ENCODE peak calls at places on chromosomes 11 and 22, in four cellular contexts. One of them, this sample, is unnamed.

GRCh38 chr11:10122337-10123197 is 171.5 kb downstream of the SBF2 start:
- DNase-seq in ELR: peak
- DNase-seq in HuH-7: no peak
- DNase-seq in stimulated activated CD8-positive, alpha-beta memory T cell treated with anti-CD3 and anti-CD28 coated beads, Interleukin-2, amount 100 ng/mL, for 48 hours: no peak
- DNase-seq in this sample: peak

GRCh38 chr11:26106713-26107112 is 225.2 kb upstream of the ANO3 start:
- DNase-seq in ELR: no peak
- DNase-seq in stimulated activated CD8-positive, alpha-beta memory T cell treated with anti-CD3 and anti-CD28 coated beads, Interleukin-2, amount 100 ng/mL, for 48 hours: no peak
- DNase-seq in HuH-7: no peak
- DNase-seq in this sample: no peak

GRCh38 chr11:7538023-7538422 is 24.2 kb downstream of the PPFIBP2 start:
- DNase-seq in ELR: no peak
- DNase-seq in HuH-7: no peak
- DNase-seq in stimulated activated CD8-positive, alpha-beta memory T cell treated with anti-CD3 and anti-CD28 coated beads, Interleukin-2, amount 100 ng/mL, for 48 hours: no peak
- DNase-seq in this sample: no peak

GRCh38 chr11:118437046-118437735 is 899 bp downstream of the KMT2A start:
- DNase-seq in HuH-7: peak
- DNase-seq in ELR: peak
- DNase-seq in stimulated activated CD8-positive, alpha-beta memory T cell treated with anti-CD3 and anti-CD28 coated beads, Interleukin-2, amount 100 ng/mL, for 48 hours: peak
- DNase-seq in this sample: peak

GRCh38 chr11:12134239-12134590 is 23.8 kb downstream of the MICAL2 start:
- DNase-seq in HuH-7: no peak
- DNase-seq in stimulated activated CD8-positive, alpha-beta memory T cell treated with anti-CD3 and anti-CD28 coated beads, Interleukin-2, amount 100 ng/mL, for 48 hours: no peak
- DNase-seq in ELR: no peak
- DNase-seq in this sample: no peak

GRCh38 chr22:38490915-38491314 is 15.2 kb downstream of the DDX17 start:
- DNase-seq in ELR: no peak
- DNase-seq in HuH-7: no peak
- DNase-seq in stimulated activated CD8-positive, alpha-beta memory T cell treated with anti-CD3 and anti-CD28 coated beads, Interleukin-2, amount 100 ng/mL, for 48 hours: no peak
- DNase-seq in this sample: no peak

GRCh38 chr11:134543144-134544044 is 131.4 kb upstream of the B3GAT1 start:
- DNase-seq in stimulated activated CD8-positive, alpha-beta memory T cell treated with anti-CD3 and anti-CD28 coated beads, Interleukin-2, amount 100 ng/mL, for 48 hours: no peak
- DNase-seq in ELR: no peak
- DNase-seq in HuH-7: no peak
- DNase-seq in this sample: no peak

GRCh38 chr22:37896181-37896592 is 9.9 kb upstream of the MICALL1 start:
- DNase-seq in ELR: peak
- DNase-seq in stimulated activated CD8-positive, alpha-beta memory T cell treated with anti-CD3 and anti-CD28 coated beads, Interleukin-2, amount 100 ng/mL, for 48 hours: no peak
- DNase-seq in HuH-7: peak
- DNase-seq in this sample: peak

GRCh38 chr11:123450593-123450992 is 20.5 kb downstream of the GRAMD1B start:
- DNase-seq in ELR: no peak
- DNase-seq in stimulated activated CD8-positive, alpha-beta memory T cell treated with anti-CD3 and anti-CD28 coated beads, Interleukin-2, amount 100 ng/mL, for 48 hours: no peak
- DNase-seq in HuH-7: no peak
- DNase-seq in this sample: no peak

GRCh38 chr11:46075928-46076327 is 45.3 kb downstream of the PHF21A start:
- DNase-seq in stimulated activated CD8-positive, alpha-beta memory T cell treated with anti-CD3 and anti-CD28 coated beads, Interleukin-2, amount 100 ng/mL, for 48 hours: no peak
- DNase-seq in ELR: peak
- DNase-seq in HuH-7: no peak
- DNase-seq in this sample: peak

GRCh38 chr22:36536717-36537116 is 7.8 kb upstream of the EIF3D start:
- DNase-seq in stimulated activated CD8-positive, alpha-beta memory T cell treated with anti-CD3 and anti-CD28 coated beads, Interleukin-2, amount 100 ng/mL, for 48 hours: no peak
- DNase-seq in ELR: no peak
- DNase-seq in HuH-7: no peak
- DNase-seq in this sample: no peak

GRCh38 chr22:24935771-24936483 is 10.6 kb downstream of the LHFPL7 start:
- DNase-seq in HuH-7: no peak
- DNase-seq in ELR: no peak
- DNase-seq in stimulated activated CD8-positive, alpha-beta memory T cell treated with anti-CD3 and anti-CD28 coated beads, Interleukin-2, amount 100 ng/mL, for 48 hours: no peak
- DNase-seq in this sample: no peak

GRCh38 chr11:102812188-102812587 is 14.2 kb upstream of the MMP1 start:
- DNase-seq in stimulated activated CD8-positive, alpha-beta memory T cell treated with anti-CD3 and anti-CD28 coated beads, Interleukin-2, amount 100 ng/mL, for 48 hours: no peak
- DNase-seq in HuH-7: no peak
- DNase-seq in ELR: no peak
- DNase-seq in this sample: peak

GRCh38 chr11:77361184-77361583 is 59.7 kb upstream of the GDPD4 start:
- DNase-seq in HuH-7: peak
- DNase-seq in stimulated activated CD8-positive, alpha-beta memory T cell treated with anti-CD3 and anti-CD28 coated beads, Interleukin-2, amount 100 ng/mL, for 48 hours: no peak
- DNase-seq in ELR: peak
- DNase-seq in this sample: peak

GRCh38 chr11:129222158-129222557 is 30.0 kb upstream of the ARHGAP32 start:
- DNase-seq in ELR: no peak
- DNase-seq in HuH-7: no peak
- DNase-seq in stimulated activated CD8-positive, alpha-beta memory T cell treated with anti-CD3 and anti-CD28 coated beads, Interleukin-2, amount 100 ng/mL, for 48 hours: no peak
- DNase-seq in this sample: peak

GRCh38 chr22:22552630-22553029 is 6.4 kb downstream of the PRAME start:
- DNase-seq in ELR: no peak
- DNase-seq in HuH-7: no peak
- DNase-seq in stimulated activated CD8-positive, alpha-beta memory T cell treated with anti-CD3 and anti-CD28 coated beads, Interleukin-2, amount 100 ng/mL, for 48 hours: no peak
- DNase-seq in this sample: no peak

GRCh38 chr11:44659641-44660040 is 67.1 kb upstream of the TSPAN18 start:
- DNase-seq in stimulated activated CD8-positive, alpha-beta memory T cell treated with anti-CD3 and anti-CD28 coated beads, Interleukin-2, amount 100 ng/mL, for 48 hours: no peak
- DNase-seq in HuH-7: no peak
- DNase-seq in ELR: no peak
- DNase-seq in this sample: no peak

GRCh38 chr11:112756166-112756565 is 205.1 kb upstream of the NCAM1 start:
- DNase-seq in stimulated activated CD8-positive, alpha-beta memory T cell treated with anti-CD3 and anti-CD28 coated beads, Interleukin-2, amount 100 ng/mL, for 48 hours: no peak
- DNase-seq in ELR: no peak
- DNase-seq in HuH-7: no peak
- DNase-seq in this sample: no peak

GRCh38 chr22:37561209-37562048 is 1.1 kb downstream of the CDC42EP1 start:
- DNase-seq in stimulated activated CD8-positive, alpha-beta memory T cell treated with anti-CD3 and anti-CD28 coated beads, Interleukin-2, amount 100 ng/mL, for 48 hours: peak
- DNase-seq in HuH-7: peak
- DNase-seq in ELR: peak
- DNase-seq in this sample: peak

GRCh38 chr22:42964994-42965699 is 49.8 kb downstream of the PACSIN2 start:
- DNase-seq in HuH-7: no peak
- DNase-seq in ELR: no peak
- DNase-seq in stimulated activated CD8-positive, alpha-beta memory T cell treated with anti-CD3 and anti-CD28 coated beads, Interleukin-2, amount 100 ng/mL, for 48 hours: no peak
- DNase-seq in this sample: peak

GRCh38 chr11:30911247-30911646 is 325.1 kb upstream of the MPPED2 start:
- DNase-seq in ELR: no peak
- DNase-seq in HuH-7: no peak
- DNase-seq in stimulated activated CD8-positive, alpha-beta memory T cell treated with anti-CD3 and anti-CD28 coated beads, Interleukin-2, amount 100 ng/mL, for 48 hours: no peak
- DNase-seq in this sample: peak

GRCh38 chr11:66020618-66021357 is 5.5 kb downstream of the CATSPER1 start:
- DNase-seq in ELR: peak
- DNase-seq in HuH-7: no peak
- DNase-seq in stimulated activated CD8-positive, alpha-beta memory T cell treated with anti-CD3 and anti-CD28 coated beads, Interleukin-2, amount 100 ng/mL, for 48 hours: peak
- DNase-seq in this sample: peak

GRCh38 chr11:31419669-31420068 is 50.0 kb downstream of the DNAJC24 start:
- DNase-seq in HuH-7: no peak
- DNase-seq in stimulated activated CD8-positive, alpha-beta memory T cell treated with anti-CD3 and anti-CD28 coated beads, Interleukin-2, amount 100 ng/mL, for 48 hours: no peak
- DNase-seq in ELR: no peak
- DNase-seq in this sample: no peak

GRCh38 chr11:77065878-77066228 is 918 bp upstream of the CAPN5 start:
- DNase-seq in ELR: no peak
- DNase-seq in stimulated activated CD8-positive, alpha-beta memory T cell treated with anti-CD3 and anti-CD28 coated beads, Interleukin-2, amount 100 ng/mL, for 48 hours: no peak
- DNase-seq in HuH-7: no peak
- DNase-seq in this sample: peak

GRCh38 chr11:201936-202335 is 5.3 kb downstream of the BET1L start:
- DNase-seq in HuH-7: no peak
- DNase-seq in stimulated activated CD8-positive, alpha-beta memory T cell treated with anti-CD3 and anti-CD28 coated beads, Interleukin-2, amount 100 ng/mL, for 48 hours: no peak
- DNase-seq in ELR: no peak
- DNase-seq in this sample: no peak

GRCh38 chr22:46549565-46549840 is 12.1 kb upstream of the CELSR1 start:
- DNase-seq in stimulated activated CD8-positive, alpha-beta memory T cell treated with anti-CD3 and anti-CD28 coated beads, Interleukin-2, amount 100 ng/mL, for 48 hours: no peak
- DNase-seq in ELR: no peak
- DNase-seq in HuH-7: no peak
- DNase-seq in this sample: no peak

GRCh38 chr11:62245271-62245753 is 3.3 kb downstream of the SCGB1D2 start:
- DNase-seq in ELR: peak
- DNase-seq in HuH-7: peak
- DNase-seq in stimulated activated CD8-positive, alpha-beta memory T cell treated with anti-CD3 and anti-CD28 coated beads, Interleukin-2, amount 100 ng/mL, for 48 hours: no peak
- DNase-seq in this sample: peak

GRCh38 chr11:49302360-49302759 is 94.0 kb upstream of the FOLH1 start:
- DNase-seq in stimulated activated CD8-positive, alpha-beta memory T cell treated with anti-CD3 and anti-CD28 coated beads, Interleukin-2, amount 100 ng/mL, for 48 hours: no peak
- DNase-seq in ELR: no peak
- DNase-seq in HuH-7: no peak
- DNase-seq in this sample: no peak

GRCh38 chr11:34750692-34751405 is 130.0 kb downstream of the EHF start:
- DNase-seq in ELR: no peak
- DNase-seq in stimulated activated CD8-positive, alpha-beta memory T cell treated with anti-CD3 and anti-CD28 coated beads, Interleukin-2, amount 100 ng/mL, for 48 hours: no peak
- DNase-seq in HuH-7: no peak
- DNase-seq in this sample: no peak

GRCh38 chr11:86815726-86816125 is 15.4 kb downstream of the PRSS23 start:
- DNase-seq in ELR: no peak
- DNase-seq in HuH-7: no peak
- DNase-seq in stimulated activated CD8-positive, alpha-beta memory T cell treated with anti-CD3 and anti-CD28 coated beads, Interleukin-2, amount 100 ng/mL, for 48 hours: no peak
- DNase-seq in this sample: peak

GRCh38 chr11:93646399-93646798 is 15.1 kb upstream of the CEP295 start:
- DNase-seq in HuH-7: no peak
- DNase-seq in stimulated activated CD8-positive, alpha-beta memory T cell treated with anti-CD3 and anti-CD28 coated beads, Interleukin-2, amount 100 ng/mL, for 48 hours: no peak
- DNase-seq in ELR: no peak
- DNase-seq in this sample: no peak

GRCh38 chr22:46736705-46737104 is 1.3 kb downstream of the CERK start:
- DNase-seq in HuH-7: no peak
- DNase-seq in stimulated activated CD8-positive, alpha-beta memory T cell treated with anti-CD3 and anti-CD28 coated beads, Interleukin-2, amount 100 ng/mL, for 48 hours: no peak
- DNase-seq in ELR: no peak
- DNase-seq in this sample: no peak

GRCh38 chr11:57779275-57779674 is 17.7 kb downstream of the CTNND1 start:
- DNase-seq in ELR: peak
- DNase-seq in HuH-7: no peak
- DNase-seq in stimulated activated CD8-positive, alpha-beta memory T cell treated with anti-CD3 and anti-CD28 coated beads, Interleukin-2, amount 100 ng/mL, for 48 hours: no peak
- DNase-seq in this sample: peak

GRCh38 chr22:46815896-46816721 is 53.7 kb downstream of the TBC1D22A start:
- DNase-seq in HuH-7: no peak
- DNase-seq in ELR: peak
- DNase-seq in stimulated activated CD8-positive, alpha-beta memory T cell treated with anti-CD3 and anti-CD28 coated beads, Interleukin-2, amount 100 ng/mL, for 48 hours: no peak
- DNase-seq in this sample: no peak

GRCh38 chr22:20952544-20953341 is 14.3 kb upstream of the AIFM3 start:
- DNase-seq in stimulated activated CD8-positive, alpha-beta memory T cell treated with anti-CD3 and anti-CD28 coated beads, Interleukin-2, amount 100 ng/mL, for 48 hours: no peak
- DNase-seq in HuH-7: no peak
- DNase-seq in ELR: no peak
- DNase-seq in this sample: no peak

GRCh38 chr22:49588739-49589138 is 238.9 kb downstream of the BRD1 start:
- DNase-seq in ELR: no peak
- DNase-seq in stimulated activated CD8-positive, alpha-beta memory T cell treated with anti-CD3 and anti-CD28 coated beads, Interleukin-2, amount 100 ng/mL, for 48 hours: no peak
- DNase-seq in HuH-7: no peak
- DNase-seq in this sample: no peak

GRCh38 chr11:72829884-72830533 is 15.8 kb downstream of the ATG16L2 start:
- DNase-seq in HuH-7: no peak
- DNase-seq in ELR: no peak
- DNase-seq in stimulated activated CD8-positive, alpha-beta memory T cell treated with anti-CD3 and anti-CD28 coated beads, Interleukin-2, amount 100 ng/mL, for 48 hours: no peak
- DNase-seq in this sample: no peak